ENCODE peak calls at places on chromosomes 5 and 9, in six cellular contexts. N is heart right ventricle, V is cardiac muscle cell, E is fibroblast of lung, T is mucosa of descending colon, Q is endodermal cell. D is an unnamed sample.

GRCh38 chr5:31809037-31809910 is 170.3 kb downstream of the PDZD2 start:
- DNase-seq in N (peak; percentile 65), V (peak; percentile 85), E (peak; percentile 71), Q (peak; percentile 92), T (no peak), D (peak; percentile 38)

GRCh38 chr9:135582966-135583685 is 21.6 kb downstream of the PAEP start:
- DNase-seq in N (no peak), T (no peak), V (no peak), Q (no peak), E (no peak), D (no peak)

GRCh38 chr5:124036786-124037185 is 524.8 kb downstream of the CSNK1G3 start:
- DNase-seq in E (no peak), V (no peak), Q (no peak), T (no peak), N (no peak), D (no peak)

GRCh38 chr9:118029425-118029824 is 325.2 kb downstream of the TLR4 start:
- DNase-seq in E (no peak), T (no peak), Q (no peak), N (no peak), V (no peak), D (no peak)

GRCh38 chr5:120507197-120507596 is 43.1 kb downstream of the PRR16 start:
- DNase-seq in Q (no peak), T (no peak), V (no peak), N (no peak), E (no peak), D (no peak)

GRCh38 chr9:83304686-83305085 is 233.5 kb downstream of the FRMD3 start:
- DNase-seq in E (peak; percentile 87), Q (no peak), N (peak; percentile 82), T (peak; percentile 60), V (peak; percentile 98), D (no peak)

GRCh38 chr9:426976-427375 is 212.3 kb downstream of the DOCK8 start:
- DNase-seq in Q (no peak), T (no peak), V (no peak), E (no peak), N (no peak), D (no peak)

GRCh38 chr5:169970911-169971436 is 9.3 kb downstream of the INSYN2B start:
- DNase-seq in E (peak; percentile 89), T (no peak), N (peak; percentile 20), Q (no peak), V (peak; percentile 74), D (peak; percentile 65)

GRCh38 chr9:132390966-132391365 is 15.7 kb downstream of the TTF1 start:
- DNase-seq in N (no peak), Q (no peak), T (no peak), V (no peak), E (no peak), D (no peak)

GRCh38 chr9:503881-504852 is 289.5 kb downstream of the DOCK8 start:
- DNase-seq in E (peak; percentile 55), N (peak; percentile 82), V (peak; percentile 78), T (peak; percentile 87), Q (peak; percentile 90), D (no peak)

GRCh38 chr9:118609355-118610044 is 759.7 kb downstream of the BRINP1 start:
- DNase-seq in T (no peak), Q (no peak), N (no peak), V (peak; percentile 1), E (peak; percentile 58), D (no peak)

GRCh38 chr9:107807183-107807582 is 317.6 kb upstream of the KLF4 start:
- DNase-seq in V (peak; percentile 48), T (no peak), E (peak; percentile 46), Q (no peak), N (no peak), D (no peak)

GRCh38 chr5:1314564-1314982 is 19.7 kb upstream of the TERT start:
- DNase-seq in V (no peak), N (no peak), T (no peak), E (no peak), Q (no peak), D (no peak)

GRCh38 chr9:131116281-131117101 is 8.9 kb upstream of the NUP214 start:
- DNase-seq in E (no peak), Q (no peak), T (no peak), N (peak; percentile 55), V (peak; percentile 15), D (no peak)

GRCh38 chr9:136261686-136262430 is 16.2 kb upstream of the QSOX2 start:
- DNase-seq in T (no peak), E (no peak), N (no peak), V (no peak), Q (no peak), D (no peak)

GRCh38 chr9:137166242-137167112 is 3.4 kb downstream of the LRRC26 start:
- DNase-seq in V (no peak), N (no peak), T (no peak), Q (no peak), E (no peak), D (no peak)

GRCh38 chr9:133205996-133206931 is 2.8 kb downstream of the OBP2B start:
- DNase-seq in E (no peak), V (no peak), T (no peak), N (no peak), Q (no peak), D (no peak)

GRCh38 chr9:12716823-12717222 is 23.6 kb downstream of the TYRP1 start:
- DNase-seq in E (no peak), V (no peak), N (no peak), T (no peak), Q (no peak), D (no peak)

GRCh38 chr9:12718482-12719026 is 25.4 kb downstream of the TYRP1 start:
- DNase-seq in N (no peak), T (no peak), Q (peak; percentile 85), E (peak; percentile 93), V (peak; percentile 78), D (peak; percentile 19)

GRCh38 chr9:12717907-12718306 is 24.7 kb downstream of the TYRP1 start:
- DNase-seq in E (no peak), V (no peak), Q (no peak), N (no peak), T (no peak), D (no peak)

GRCh38 chr9:12720551-12720950 is 27.4 kb downstream of the TYRP1 start:
- DNase-seq in Q (no peak), E (no peak), N (no peak), V (no peak), T (no peak), D (no peak)

DNA sequence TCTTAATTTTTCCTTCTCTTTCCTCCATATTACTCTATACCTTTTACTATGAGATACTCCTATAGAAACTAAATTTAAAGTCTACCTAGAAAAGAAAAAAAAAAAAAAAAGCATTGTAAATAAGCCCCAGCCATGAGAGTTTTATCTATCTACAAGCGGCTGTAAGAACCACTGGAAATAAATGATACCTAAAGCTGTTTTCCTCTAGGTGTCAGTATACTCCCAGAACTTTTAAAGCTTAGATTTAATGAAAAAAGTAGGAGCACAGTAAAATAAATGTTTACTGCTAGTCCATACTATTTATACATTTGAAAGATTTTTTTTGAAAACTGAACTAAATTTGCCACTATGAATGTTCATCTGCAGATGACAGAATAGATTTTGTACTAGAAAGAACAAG is 26.2 kb downstream of the TYRP1 start:
- DNase-seq in V (peak; percentile 68), T (no peak), N (no peak), Q (no peak), E (peak; percentile 58), D (no peak)
- TF ChIP-seq CTCF in V (peak; percentile 60), T (peak; percentile 8), N (peak; percentile 58), Q (peak; percentile 78), E (peak; percentile 52), D (peak; percentile 43)

DNA sequence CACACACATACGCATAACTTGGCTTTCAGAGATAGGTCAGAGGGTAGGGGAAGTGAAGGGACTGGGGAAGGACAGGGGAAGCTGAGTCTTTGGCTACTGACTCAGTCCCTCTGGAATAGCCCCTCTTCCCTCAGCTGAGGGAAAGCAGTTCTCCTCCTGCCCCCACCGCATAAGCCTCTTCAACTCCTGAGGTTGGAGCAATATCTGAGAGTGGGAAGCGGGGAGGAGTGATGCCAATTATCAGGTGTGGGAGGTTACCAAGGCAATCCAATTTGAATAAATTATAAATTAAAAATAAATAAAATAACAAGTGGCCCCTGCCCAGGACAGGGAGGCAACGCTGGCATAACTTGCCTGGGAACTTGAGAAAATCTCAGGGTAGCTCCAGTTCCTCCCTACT is 1.7 kb upstream of the STOML2 start:
- DNase-seq in V (no peak), T (no peak), Q (no peak), N (no peak), E (no peak), D (no peak)
- H3K36me3 ChIP-seq in V (peaks cover 29% of the 10 kb centered on the region), T (no peaks in the 10 kb centered on the region), Q (peaks cover 61% of the 10 kb centered on the region), N (peaks cover 71% of the 10 kb centered on the region), E (peaks cover 21% of the 10 kb centered on the region), D (peaks cover 5% of the 10 kb centered on the region)

GRCh38 chr9:116334581-116335150 is 181.1 kb downstream of the PAPPA start:
- DNase-seq in Q (no peak), N (no peak), V (no peak), T (no peak), E (no peak), D (no peak)
- TF ChIP-seq CTCF in Q (no peak), N (no peak), V (no peak), T (no peak), E (no peak), D (no peak)

GRCh38 chr5:151811593-151812321 is 40.0 kb downstream of the G3BP1 start:
- DNase-seq in E (peak; percentile 87), N (no peak), T (no peak), V (peak; percentile 84), Q (no peak), D (no peak)

GRCh38 chr5:151810907-151811306 is 39.2 kb downstream of the G3BP1 start:
- DNase-seq in E (no peak), T (no peak), Q (no peak), V (no peak), N (no peak), D (no peak)

GRCh38 chr5:151805414-151806225 is 33.9 kb downstream of the G3BP1 start:
- DNase-seq in N (no peak), E (peak; percentile 49), T (no peak), V (peak; percentile 83), Q (no peak), D (no peak)

GRCh38 chr5:151810449-151810848 is 38.7 kb downstream of the G3BP1 start:
- DNase-seq in N (no peak), E (no peak), Q (no peak), T (no peak), V (peak; percentile 29), D (no peak)

DNA sequence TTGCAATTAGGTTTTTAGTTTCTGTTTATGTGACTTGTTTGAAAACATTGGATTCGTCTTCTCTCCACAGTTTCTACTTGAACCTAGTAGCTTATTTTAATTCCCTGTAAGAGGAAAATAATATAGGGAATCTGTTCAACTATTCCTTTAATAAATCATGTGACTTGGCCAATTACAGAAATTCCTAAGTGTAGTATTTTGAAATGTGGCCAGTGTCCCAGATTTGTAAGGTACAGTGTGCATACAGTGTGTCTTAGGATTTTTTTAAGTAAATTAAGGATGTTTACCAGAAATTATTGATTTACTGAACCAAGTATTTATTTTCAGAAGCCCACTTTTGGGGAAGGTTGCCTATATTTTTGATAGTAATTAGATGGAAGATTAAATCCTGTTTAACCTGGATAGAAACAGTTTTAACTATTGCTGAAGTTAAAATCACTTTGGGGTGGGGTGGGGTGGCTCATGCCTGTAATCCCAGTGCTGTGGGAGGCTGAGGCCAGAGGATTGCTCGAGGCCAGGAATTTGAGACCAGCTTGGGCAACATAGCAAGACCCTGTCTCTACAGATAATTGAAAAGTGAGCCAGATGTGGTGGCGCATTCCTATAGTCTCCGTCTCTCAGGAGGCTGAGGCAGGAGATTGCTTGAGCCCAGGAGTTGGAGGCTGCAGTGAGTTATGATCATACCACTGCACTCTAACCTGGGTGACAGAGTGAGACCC is 36.9 kb downstream of the G3BP1 start:
- DNase-seq in Q (no peak), T (no peak), V (peak; percentile 54), N (no peak), E (no peak), D (no peak)
- H3K36me3 ChIP-seq in Q (peaks cover 100% of the 10 kb centered on the region), T (no peaks in the 10 kb centered on the region), V (peaks cover 52% of the 10 kb centered on the region), N (peaks cover 78% of the 10 kb centered on the region), E (peaks cover 6% of the 10 kb centered on the region), D (peaks cover 1% of the 10 kb centered on the region)

GRCh38 chr9:88533951-88534455 is 975 bp upstream of the NXNL2 start:
- DNase-seq in T (peak; percentile 66), E (peak; percentile 67), V (peak; percentile 52), N (peak; percentile 19), Q (peak; percentile 86), D (no peak)
- TF ChIP-seq CTCF in T (no peak), E (peak; percentile 11), V (no peak), N (no peak), Q (no peak), D (no peak)

D was measured in kidney epithelial cell.